ENCODE peak calls at places on chromosomes 7 and 10, in nine cellular contexts. S, Z, A, V, O, Y, K, R and B are unnamed samples.
A peak's percentile ranks its signal among the peaks of the same experiment; 100 is the strongest.

GRCh38 chr7:74078461-74078860 is 5.1 kb upstream of the LIMK1 start:
- DNase-seq in R (no peak), K (no peak), A (no peak), S (no peak), Z (no peak), V (no peak), Y (no peak), O (no peak), B (no peak)

GRCh38 chr7:149558149-149558861 is 60.7 kb upstream of the ZNF746 start:
- DNase-seq in K (peak; percentile 91), A (no peak), O (no peak), S (no peak), V (no peak), Z (no peak), R (no peak), Y (no peak), B (no peak)

GRCh38 chr7:132614428-132615076 is 38.3 kb upstream of the PLXNA4 start:
- DNase-seq in V (peak; percentile 53), K (no peak), S (no peak), Z (peak; percentile 71), O (peak; percentile 31), Y (no peak), R (no peak), A (no peak), B (no peak)

GRCh38 chr10:62814901-62815372 is 1.2 kb downstream of the EGR2 start:
- DNase-seq in V (peak; percentile 35), O (no peak), Y (no peak), K (no peak), R (no peak), A (no peak), Z (no peak), S (no peak), B (no peak)

GRCh38 chr10:91540714-91541113 is 92.2 kb downstream of the PPP1R3C start:
- DNase-seq in K (peak; percentile 4), R (no peak), O (no peak), Y (no peak), V (no peak), S (no peak), Z (no peak), A (no peak), B (no peak)

GRCh38 chr10:21173964-21174669 is 277.0 kb upstream of the NEBL start:
- DNase-seq in Z (no peak), A (peak; percentile 66), R (peak; percentile 83), O (peak; percentile 65), K (peak; percentile 63), S (no peak), V (peak; percentile 60), Y (no peak), B (peak; percentile 79)

GRCh38 chr7:96534221-96534620 is 175.4 kb downstream of the SEM1 start:
- DNase-seq in K (no peak), Z (no peak), O (no peak), A (no peak), R (no peak), Y (no peak), S (no peak), V (no peak), B (no peak)

GRCh38 chr10:101974091-101974799 is 81.7 kb downstream of the ARMH3 start:
- DNase-seq in S (no peak), V (no peak), A (no peak), R (no peak), K (no peak), Y (no peak), Z (no peak), O (no peak), B (no peak)

GRCh38 chr10:11414314-11415038 is 197.0 kb downstream of the USP6NL start:
- DNase-seq in Y (no peak), R (no peak), K (no peak), O (no peak), Z (no peak), V (no peak), S (no peak), A (no peak), B (no peak)

GRCh38 chr7:158327012-158327411 is 260.6 kb downstream of the PTPRN2 start:
- DNase-seq in O (no peak), S (no peak), V (no peak), A (no peak), R (no peak), K (no peak), Z (no peak), Y (no peak), B (no peak)

GRCh38 chr7:158329014-158329610 is 258.5 kb downstream of the PTPRN2 start:
- DNase-seq in V (no peak), Y (no peak), A (no peak), Z (no peak), K (no peak), S (no peak), R (no peak), O (no peak), B (no peak)

GRCh38 chr7:158325530-158326381 is 261.9 kb downstream of the PTPRN2 start:
- DNase-seq in Y (no peak), O (no peak), R (peak; percentile 65), Z (no peak), K (no peak), S (no peak), V (no peak), A (no peak), B (no peak)

GRCh38 chr7:158328376-158329013 is 259.1 kb downstream of the PTPRN2 start:
- DNase-seq in R (no peak), K (no peak), A (no peak), V (no peak), Z (no peak), S (no peak), Y (no peak), O (no peak), B (no peak)

GRCh38 chr7:158327571-158328180 is 259.9 kb downstream of the PTPRN2 start:
- DNase-seq in K (no peak), O (no peak), Y (no peak), A (no peak), Z (no peak), S (no peak), R (no peak), V (no peak), B (no peak)
- H3K36me3 ChIP-seq in K (no peaks in the 10 kb centered on the region), O (no peaks in the 10 kb centered on the region), Y (no peaks in the 10 kb centered on the region), A (no peaks in the 10 kb centered on the region), Z (no peaks in the 10 kb centered on the region), S (no peaks in the 10 kb centered on the region), R (no peaks in the 10 kb centered on the region), V (no peaks in the 10 kb centered on the region), B (no peaks in the 10 kb centered on the region)

GRCh38 chr10:22597142-22597541 is 117.2 kb downstream of the PIP4K2A start:
- DNase-seq in Z (no peak), R (no peak), O (no peak), S (peak; percentile 46), V (no peak), A (no peak), Y (no peak), K (no peak), B (no peak)

GRCh38 chr10:22599636-22600228 is 114.6 kb downstream of the PIP4K2A start:
- DNase-seq in A (no peak), K (no peak), Z (no peak), S (no peak), R (no peak), O (no peak), V (no peak), Y (no peak), B (no peak)

GRCh38 chr10:22599048-22599561 is 115.3 kb downstream of the PIP4K2A start:
- DNase-seq in A (no peak), O (no peak), S (no peak), R (no peak), Z (no peak), K (no peak), Y (no peak), V (no peak), B (no peak)

GRCh38 chr10:22600516-22600915 is 113.9 kb downstream of the PIP4K2A start:
- DNase-seq in S (no peak), R (no peak), K (no peak), V (no peak), A (no peak), Z (no peak), Y (no peak), O (no peak), B (no peak)

DNA sequence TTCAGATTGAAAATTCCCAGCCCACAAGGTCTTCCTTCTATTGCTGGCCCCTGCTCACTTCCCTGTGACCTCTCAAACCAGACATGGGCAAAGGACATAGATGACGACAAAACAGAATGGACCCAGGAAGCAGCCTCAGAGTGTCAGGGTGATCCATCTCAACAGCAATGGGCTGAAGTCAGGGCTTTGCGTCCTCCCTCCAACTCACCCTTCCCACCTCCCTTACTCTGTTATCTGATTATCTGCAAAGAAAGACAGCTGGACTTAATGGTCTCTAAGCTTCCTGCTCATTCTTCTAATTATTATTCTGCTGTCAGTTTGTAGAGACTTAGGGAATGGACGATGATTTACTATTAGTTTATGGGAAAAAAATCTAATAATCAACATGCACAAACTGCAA is 115.9 kb downstream of the PIP4K2A start:
- DNase-seq in K (no peak), Z (no peak), R (no peak), A (no peak), O (no peak), Y (no peak), S (no peak), V (no peak), B (no peak)
- H3K27ac ChIP-seq in K (peak overlapping the region; percentile 64), Z (no peak overlapping the region), R (no peak overlapping the region), A (no peak overlapping the region), O (no peak overlapping the region), Y (peak overlapping the region; percentile 10), S (no peak overlapping the region), V (peak overlapping the region; percentile 28), B (no peak overlapping the region)

DNA sequence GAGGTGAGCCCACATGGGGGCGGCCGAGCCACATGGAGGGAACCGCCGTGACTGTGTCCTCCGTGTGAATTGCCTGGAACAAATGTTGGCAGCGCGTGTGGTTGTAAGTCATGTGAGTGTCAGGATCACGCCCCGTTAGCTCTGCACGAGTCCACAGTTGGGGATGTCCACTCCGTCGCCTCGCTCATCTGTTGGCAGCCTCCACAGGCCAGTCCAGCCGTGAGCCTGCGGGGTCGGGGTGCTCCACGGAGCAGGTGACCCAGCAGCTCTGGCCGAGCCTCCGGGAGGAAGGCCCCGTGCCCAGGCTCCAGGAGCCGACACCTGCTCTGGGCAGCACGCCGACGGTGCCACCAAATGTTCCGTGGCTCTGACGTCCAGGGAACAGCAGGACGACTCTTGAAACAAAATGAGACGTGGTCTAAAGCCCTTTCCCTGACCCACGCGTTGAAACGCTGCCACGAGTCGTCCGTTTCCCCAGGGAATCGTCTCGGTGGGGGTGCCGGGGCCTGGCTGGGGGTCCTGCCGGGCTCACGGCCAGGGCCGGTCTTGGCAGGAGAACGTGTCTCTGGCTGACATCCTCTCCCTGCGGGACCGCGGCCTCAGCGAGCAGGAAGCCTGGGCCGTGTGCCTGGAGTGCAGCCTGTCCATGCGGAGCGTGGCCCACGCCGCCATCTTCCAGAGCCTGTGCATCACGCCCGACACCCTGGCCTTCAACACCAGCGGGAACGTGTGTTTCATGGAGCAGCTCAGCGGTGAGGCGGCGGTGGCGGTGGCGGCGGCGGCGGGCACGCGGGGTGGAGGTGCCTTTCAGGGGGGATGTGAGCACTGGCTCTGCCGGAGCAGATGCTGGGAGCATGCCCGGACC is 7.0 kb downstream of the KNDC1 start:
- DNase-seq in V (no peak), S (no peak), Z (peak; percentile 24), A (peak; percentile 52), K (no peak), Y (no peak), O (no peak), R (peak; percentile 49), B (peak; percentile 48)
- H3K36me3 ChIP-seq in V (no peaks in the 10 kb centered on the region), S (no peaks in the 10 kb centered on the region), Z (no peaks in the 10 kb centered on the region), A (no peaks in the 10 kb centered on the region), K (no peaks in the 10 kb centered on the region), Y (no peaks in the 10 kb centered on the region), O (no peaks in the 10 kb centered on the region), R (no peaks in the 10 kb centered on the region), B (no peaks in the 10 kb centered on the region)

DNA sequence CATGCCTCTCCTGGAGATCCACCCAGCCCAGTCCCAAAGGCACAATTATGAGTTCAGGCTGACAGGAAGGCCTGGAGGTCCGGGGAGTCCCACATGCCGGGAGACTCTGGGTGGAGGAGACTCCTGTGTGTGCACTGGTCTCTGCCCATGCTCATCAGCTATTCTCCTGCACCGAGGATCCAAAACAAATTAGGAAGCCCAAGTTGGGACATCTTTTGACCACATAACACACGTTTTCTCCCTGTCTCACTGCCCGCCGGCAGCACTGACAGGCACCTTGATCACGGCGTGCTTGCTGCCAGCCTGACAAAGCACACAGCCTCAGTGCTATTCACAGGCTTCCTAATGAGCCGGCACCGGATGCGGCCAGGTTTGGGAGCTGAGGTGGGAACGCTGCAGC is 412.7 kb downstream of the PTPRN2 start:
- DNase-seq in A (no peak), Z (no peak), Y (no peak), K (no peak), R (no peak), O (no peak), V (no peak), S (no peak), B (no peak)
- H3K27ac ChIP-seq in A (no peak overlapping the region), Z (no peak overlapping the region), Y (no peak overlapping the region), K (no peak overlapping the region), R (no peak overlapping the region), O (no peak overlapping the region), V (no peak overlapping the region), S (no peak overlapping the region), B (no peak overlapping the region)